ENCODE peak calls at places on chromosomes 6 and 20, in ten cellular contexts. N, S, T, G, R, A, M, Z, O and E are unnamed samples.

GRCh38 chr6:40516429-40516828 is 70.7 kb downstream of the LRFN2 start:
- DNase-seq in N (no peak), S (no peak), T (no peak), G (no peak), R (no peak), A (no peak), M (no peak), Z (no peak), O (no peak), E (no peak)

GRCh38 chr6:89239338-89239737 is 22.2 kb upstream of the GABRR1 start:
- DNase-seq in N (peak), S (no peak), T (peak), G (no peak), R (no peak), A (no peak), M (no peak), Z (no peak), O (no peak), E (no peak)

GRCh38 chr6:113903666-113904330 is 46.7 kb downstream of the MARCKS start:
- DNase-seq in N (no peak), S (no peak), T (no peak), G (no peak), R (peak), A (peak), M (no peak), Z (no peak), O (no peak), E (no peak)

GRCh38 chr6:169583867-169584541 is 117.8 kb downstream of the WDR27 start:
- DNase-seq in N (no peak), S (no peak), T (no peak), G (no peak), R (no peak), A (no peak), M (no peak), Z (no peak), O (no peak), E (no peak)

GRCh38 chr20:59526242-59527225 is 77.8 kb upstream of the PHACTR3 start:
- DNase-seq in N (peak), S (no peak), T (no peak), G (no peak), R (no peak), A (no peak), M (no peak), Z (no peak), O (no peak), E (no peak)

GRCh38 chr6:96162711-96163120 is 146.9 kb downstream of the FUT9 start:
- DNase-seq in N (no peak), S (no peak), T (no peak), G (no peak), R (no peak), A (no peak), M (no peak), Z (no peak), O (no peak), E (no peak)

GRCh38 chr6:136607932-136608772 is 57.9 kb upstream of the MAP7 start:
- DNase-seq in N (peak), S (peak), T (peak), G (peak), R (peak), A (peak), M (no peak), Z (peak), O (peak), E (no peak)

GRCh38 chr6:89985744-89986493 is 91.7 kb downstream of the GJA10 start:
- DNase-seq in N (no peak), S (peak), T (no peak), G (no peak), R (peak), A (peak), M (no peak), Z (no peak), O (no peak), E (peak)

GRCh38 chr20:17228624-17229061 is 1.8 kb downstream of the PCSK2 start:
- DNase-seq in N (no peak), S (no peak), T (no peak), G (no peak), R (no peak), A (no peak), M (no peak), Z (no peak), O (no peak), E (no peak)

GRCh38 chr20:47318596-47319516 is 37.6 kb downstream of the ZMYND8 start:
- DNase-seq in N (no peak), S (peak), T (peak), G (no peak), R (peak), A (peak), M (peak), Z (no peak), O (no peak), E (no peak)

GRCh38 chr6:135161411-135161810 is 19.7 kb upstream of the MYB start:
- DNase-seq in N (no peak), S (no peak), T (no peak), G (no peak), R (no peak), A (no peak), M (no peak), Z (no peak), O (no peak), E (no peak)

GRCh38 chr20:62590301-62591121 is 51.8 kb upstream of the SLCO4A1 start:
- DNase-seq in N (no peak), S (no peak), T (no peak), G (no peak), R (peak), A (no peak), M (no peak), Z (no peak), O (no peak), E (peak)

GRCh38 chr6:25012657-25013056 is 76.9 kb upstream of the RIPOR2 start:
- DNase-seq in N (no peak), S (no peak), T (no peak), G (no peak), R (peak), A (peak), M (no peak), Z (no peak), O (no peak), E (peak)

GRCh38 chr20:64238851-64239387 is 16.6 kb upstream of the PCMTD2 start:
- DNase-seq in N (no peak), S (no peak), T (peak), G (no peak), R (no peak), A (no peak), M (no peak), Z (no peak), O (no peak), E (no peak)

GRCh38 chr20:44151621-44152416 is 35.2 kb downstream of the JPH2 start:
- DNase-seq in N (no peak), S (no peak), T (no peak), G (no peak), R (no peak), A (no peak), M (no peak), Z (no peak), O (no peak), E (no peak)

GRCh38 chr6:141986457-141986856 is 146.3 kb upstream of the GJE1 start:
- DNase-seq in N (no peak), S (no peak), T (no peak), G (no peak), R (no peak), A (no peak), M (no peak), Z (no peak), O (no peak), E (no peak)